ENCODE peak calls at places on chromosome 17, in nine cellular contexts. One of them, this sample, is unnamed.

GRCh38 chr17:15973834-15974233 is 25.7 kb downstream of the ZSWIM7 start:
- DNase-seq in cardiac fibroblast: no peak
- DNase-seq in AG09319: no peak
- DNase-seq in stimulated activated naive CD8-positive, alpha-beta T cell treated with anti-CD3 and anti-CD28 coated beads, Interleukin-15, Interleukin-2, amounts not matched to agents 100 U/mL and 50 U/mL, for 24 hours: no peak
- DNase-seq in NCI-H748 treated with DMSO at 0.1 percent for 48 hours: no peak
- DNase-seq in HAP-1: no peak
- DNase-seq in right lobe of liver: no peak
- DNase-seq in mucosa of gallbladder: no peak
- DNase-seq in kidney epithelial cell: no peak
- DNase-seq in this sample: no peak

GRCh38 chr17:80859004-80859941 is 132.4 kb upstream of the CHMP6 start:
- DNase-seq in cardiac fibroblast: peak; percentile 90
- DNase-seq in AG09319: peak; percentile 89
- DNase-seq in stimulated activated naive CD8-positive, alpha-beta T cell treated with anti-CD3 and anti-CD28 coated beads, Interleukin-15, Interleukin-2, amounts not matched to agents 100 U/mL and 50 U/mL, for 24 hours: no peak
- DNase-seq in NCI-H748 treated with DMSO at 0.1 percent for 48 hours: no peak
- DNase-seq in HAP-1: peak; percentile 25
- DNase-seq in right lobe of liver: peak; percentile 55
- DNase-seq in mucosa of gallbladder: peak; percentile 39
- DNase-seq in kidney epithelial cell: no peak
- DNase-seq in this sample: no peak

GRCh38 chr17:31811021-31811565 is 48.0 kb downstream of the COPRS start:
- DNase-seq in cardiac fibroblast: no peak
- DNase-seq in AG09319: no peak
- DNase-seq in stimulated activated naive CD8-positive, alpha-beta T cell treated with anti-CD3 and anti-CD28 coated beads, Interleukin-15, Interleukin-2, amounts not matched to agents 100 U/mL and 50 U/mL, for 24 hours: no peak
- DNase-seq in NCI-H748 treated with DMSO at 0.1 percent for 48 hours: no peak
- DNase-seq in HAP-1: no peak
- DNase-seq in right lobe of liver: no peak
- DNase-seq in mucosa of gallbladder: no peak
- DNase-seq in kidney epithelial cell: no peak
- DNase-seq in this sample: no peak

GRCh38 chr17:63973930-63974593 is 1.3 kb upstream of the SCN4A start:
- DNase-seq in cardiac fibroblast: no peak
- DNase-seq in AG09319: no peak
- DNase-seq in stimulated activated naive CD8-positive, alpha-beta T cell treated with anti-CD3 and anti-CD28 coated beads, Interleukin-15, Interleukin-2, amounts not matched to agents 100 U/mL and 50 U/mL, for 24 hours: no peak
- DNase-seq in NCI-H748 treated with DMSO at 0.1 percent for 48 hours: no peak
- DNase-seq in HAP-1: no peak
- DNase-seq in right lobe of liver: no peak
- DNase-seq in mucosa of gallbladder: no peak
- DNase-seq in kidney epithelial cell: no peak
- DNase-seq in this sample: no peak

GRCh38 chr17:59174671-59175070 is 19.1 kb downstream of the PRR11 start:
- DNase-seq in cardiac fibroblast: no peak
- DNase-seq in AG09319: no peak
- DNase-seq in stimulated activated naive CD8-positive, alpha-beta T cell treated with anti-CD3 and anti-CD28 coated beads, Interleukin-15, Interleukin-2, amounts not matched to agents 100 U/mL and 50 U/mL, for 24 hours: no peak
- DNase-seq in NCI-H748 treated with DMSO at 0.1 percent for 48 hours: no peak
- DNase-seq in HAP-1: no peak
- DNase-seq in right lobe of liver: no peak
- DNase-seq in mucosa of gallbladder: no peak
- DNase-seq in kidney epithelial cell: no peak
- DNase-seq in this sample: no peak

GRCh38 chr17:7354262-7354781 is 634 bp upstream of the TMEM95 start:
- DNase-seq in cardiac fibroblast: peak; percentile 71
- DNase-seq in AG09319: no peak
- DNase-seq in stimulated activated naive CD8-positive, alpha-beta T cell treated with anti-CD3 and anti-CD28 coated beads, Interleukin-15, Interleukin-2, amounts not matched to agents 100 U/mL and 50 U/mL, for 24 hours: peak; percentile 37
- DNase-seq in NCI-H748 treated with DMSO at 0.1 percent for 48 hours: peak; percentile 69
- DNase-seq in HAP-1: peak; percentile 22
- DNase-seq in right lobe of liver: no peak
- DNase-seq in mucosa of gallbladder: no peak
- DNase-seq in kidney epithelial cell: no peak
- DNase-seq in this sample: no peak

GRCh38 chr17:67400193-67400592 is 23.1 kb downstream of the PITPNC1 start:
- DNase-seq in cardiac fibroblast: no peak
- DNase-seq in AG09319: no peak
- DNase-seq in stimulated activated naive CD8-positive, alpha-beta T cell treated with anti-CD3 and anti-CD28 coated beads, Interleukin-15, Interleukin-2, amounts not matched to agents 100 U/mL and 50 U/mL, for 24 hours: no peak
- DNase-seq in NCI-H748 treated with DMSO at 0.1 percent for 48 hours: no peak
- DNase-seq in HAP-1: no peak
- DNase-seq in right lobe of liver: no peak
- DNase-seq in mucosa of gallbladder: no peak
- DNase-seq in kidney epithelial cell: no peak
- DNase-seq in this sample: peak; percentile 16

GRCh38 chr17:29874931-29875596 is 55.0 kb downstream of the SSH2 start:
- DNase-seq in cardiac fibroblast: no peak
- DNase-seq in AG09319: no peak
- DNase-seq in stimulated activated naive CD8-positive, alpha-beta T cell treated with anti-CD3 and anti-CD28 coated beads, Interleukin-15, Interleukin-2, amounts not matched to agents 100 U/mL and 50 U/mL, for 24 hours: no peak
- DNase-seq in NCI-H748 treated with DMSO at 0.1 percent for 48 hours: no peak
- DNase-seq in HAP-1: no peak
- DNase-seq in right lobe of liver: no peak
- DNase-seq in mucosa of gallbladder: no peak
- DNase-seq in kidney epithelial cell: no peak
- DNase-seq in this sample: no peak

GRCh38 chr17:78879679-78880186 is 23.3 kb downstream of the CEP295NL start:
- DNase-seq in cardiac fibroblast: peak; percentile 97
- DNase-seq in AG09319: peak; percentile 87
- DNase-seq in stimulated activated naive CD8-positive, alpha-beta T cell treated with anti-CD3 and anti-CD28 coated beads, Interleukin-15, Interleukin-2, amounts not matched to agents 100 U/mL and 50 U/mL, for 24 hours: peak; percentile 49
- DNase-seq in NCI-H748 treated with DMSO at 0.1 percent for 48 hours: no peak
- DNase-seq in HAP-1: no peak
- DNase-seq in right lobe of liver: peak; percentile 68
- DNase-seq in mucosa of gallbladder: peak; percentile 67
- DNase-seq in kidney epithelial cell: peak; percentile 53
- DNase-seq in this sample: peak; percentile 70

GRCh38 chr17:40612510-40613244 is 34.9 kb downstream of the SMARCE1 start:
- DNase-seq in cardiac fibroblast: no peak
- DNase-seq in AG09319: no peak
- DNase-seq in stimulated activated naive CD8-positive, alpha-beta T cell treated with anti-CD3 and anti-CD28 coated beads, Interleukin-15, Interleukin-2, amounts not matched to agents 100 U/mL and 50 U/mL, for 24 hours: peak; percentile 57
- DNase-seq in NCI-H748 treated with DMSO at 0.1 percent for 48 hours: no peak
- DNase-seq in HAP-1: no peak
- DNase-seq in right lobe of liver: no peak
- DNase-seq in mucosa of gallbladder: no peak
- DNase-seq in kidney epithelial cell: no peak
- DNase-seq in this sample: no peak

GRCh38 chr17:80428363-80428762 is 13.4 kb downstream of the ENDOV start:
- DNase-seq in cardiac fibroblast: no peak
- DNase-seq in AG09319: no peak
- DNase-seq in stimulated activated naive CD8-positive, alpha-beta T cell treated with anti-CD3 and anti-CD28 coated beads, Interleukin-15, Interleukin-2, amounts not matched to agents 100 U/mL and 50 U/mL, for 24 hours: no peak
- DNase-seq in NCI-H748 treated with DMSO at 0.1 percent for 48 hours: no peak
- DNase-seq in HAP-1: no peak
- DNase-seq in right lobe of liver: peak; percentile 13
- DNase-seq in mucosa of gallbladder: no peak
- DNase-seq in kidney epithelial cell: no peak
- DNase-seq in this sample: no peak

GRCh38 chr17:42459256-42459982 is 741 bp downstream of the ATP6V0A1 start:
- DNase-seq in cardiac fibroblast: peak; percentile 77
- DNase-seq in AG09319: no peak
- DNase-seq in stimulated activated naive CD8-positive, alpha-beta T cell treated with anti-CD3 and anti-CD28 coated beads, Interleukin-15, Interleukin-2, amounts not matched to agents 100 U/mL and 50 U/mL, for 24 hours: peak; percentile 46
- DNase-seq in NCI-H748 treated with DMSO at 0.1 percent for 48 hours: peak; percentile 54
- DNase-seq in HAP-1: peak; percentile 64
- DNase-seq in right lobe of liver: peak; percentile 60
- DNase-seq in mucosa of gallbladder: peak; percentile 36
- DNase-seq in kidney epithelial cell: no peak
- DNase-seq in this sample: no peak

GRCh38 chr17:14604920-14605599 is 304.2 kb downstream of the HS3ST3B1 start:
- DNase-seq in cardiac fibroblast: no peak
- DNase-seq in AG09319: no peak
- DNase-seq in stimulated activated naive CD8-positive, alpha-beta T cell treated with anti-CD3 and anti-CD28 coated beads, Interleukin-15, Interleukin-2, amounts not matched to agents 100 U/mL and 50 U/mL, for 24 hours: no peak
- DNase-seq in NCI-H748 treated with DMSO at 0.1 percent for 48 hours: no peak
- DNase-seq in HAP-1: no peak
- DNase-seq in right lobe of liver: peak; percentile 20
- DNase-seq in mucosa of gallbladder: peak; percentile 38
- DNase-seq in kidney epithelial cell: no peak
- DNase-seq in this sample: peak; percentile 16

GRCh38 chr17:17417718-17418151 is 59.1 kb upstream of the MED9 start:
- DNase-seq in cardiac fibroblast: no peak
- DNase-seq in AG09319: no peak
- DNase-seq in stimulated activated naive CD8-positive, alpha-beta T cell treated with anti-CD3 and anti-CD28 coated beads, Interleukin-15, Interleukin-2, amounts not matched to agents 100 U/mL and 50 U/mL, for 24 hours: no peak
- DNase-seq in NCI-H748 treated with DMSO at 0.1 percent for 48 hours: no peak
- DNase-seq in HAP-1: no peak
- DNase-seq in right lobe of liver: no peak
- DNase-seq in mucosa of gallbladder: no peak
- DNase-seq in kidney epithelial cell: no peak
- DNase-seq in this sample: no peak

GRCh38 chr17:67435122-67435521 is 58.0 kb downstream of the PITPNC1 start:
- DNase-seq in cardiac fibroblast: peak; percentile 49
- DNase-seq in AG09319: no peak
- DNase-seq in stimulated activated naive CD8-positive, alpha-beta T cell treated with anti-CD3 and anti-CD28 coated beads, Interleukin-15, Interleukin-2, amounts not matched to agents 100 U/mL and 50 U/mL, for 24 hours: peak; percentile 49
- DNase-seq in NCI-H748 treated with DMSO at 0.1 percent for 48 hours: no peak
- DNase-seq in HAP-1: no peak
- DNase-seq in right lobe of liver: no peak
- DNase-seq in mucosa of gallbladder: peak; percentile 45
- DNase-seq in kidney epithelial cell: no peak
- DNase-seq in this sample: peak; percentile 17

GRCh38 chr17:19978206-19978802 is 676 bp upstream of the AKAP10 start:
- DNase-seq in cardiac fibroblast: peak; percentile 11
- DNase-seq in AG09319: no peak
- DNase-seq in stimulated activated naive CD8-positive, alpha-beta T cell treated with anti-CD3 and anti-CD28 coated beads, Interleukin-15, Interleukin-2, amounts not matched to agents 100 U/mL and 50 U/mL, for 24 hours: peak; percentile 38
- DNase-seq in NCI-H748 treated with DMSO at 0.1 percent for 48 hours: no peak
- DNase-seq in HAP-1: no peak
- DNase-seq in right lobe of liver: no peak
- DNase-seq in mucosa of gallbladder: no peak
- DNase-seq in kidney epithelial cell: no peak
- DNase-seq in this sample: peak; percentile 31

GRCh38 chr17:81365148-81365600 is 30.1 kb upstream of the BAHCC1 start:
- DNase-seq in cardiac fibroblast: peak; percentile 69
- DNase-seq in AG09319: no peak
- DNase-seq in stimulated activated naive CD8-positive, alpha-beta T cell treated with anti-CD3 and anti-CD28 coated beads, Interleukin-15, Interleukin-2, amounts not matched to agents 100 U/mL and 50 U/mL, for 24 hours: no peak
- DNase-seq in NCI-H748 treated with DMSO at 0.1 percent for 48 hours: no peak
- DNase-seq in HAP-1: no peak
- DNase-seq in right lobe of liver: no peak
- DNase-seq in mucosa of gallbladder: peak; percentile 76
- DNase-seq in kidney epithelial cell: no peak
- DNase-seq in this sample: no peak

GRCh38 chr17:80577876-80578275 is 33.2 kb downstream of the RPTOR start:
- DNase-seq in cardiac fibroblast: no peak
- DNase-seq in AG09319: no peak
- DNase-seq in stimulated activated naive CD8-positive, alpha-beta T cell treated with anti-CD3 and anti-CD28 coated beads, Interleukin-15, Interleukin-2, amounts not matched to agents 100 U/mL and 50 U/mL, for 24 hours: no peak
- DNase-seq in NCI-H748 treated with DMSO at 0.1 percent for 48 hours: no peak
- DNase-seq in HAP-1: no peak
- DNase-seq in right lobe of liver: no peak
- DNase-seq in mucosa of gallbladder: no peak
- DNase-seq in kidney epithelial cell: no peak
- DNase-seq in this sample: no peak

GRCh38 chr17:46979023-46979870 is at the start of gene RPRML:
- DNase-seq in cardiac fibroblast: no peak
- DNase-seq in AG09319: no peak
- DNase-seq in stimulated activated naive CD8-positive, alpha-beta T cell treated with anti-CD3 and anti-CD28 coated beads, Interleukin-15, Interleukin-2, amounts not matched to agents 100 U/mL and 50 U/mL, for 24 hours: peak; percentile 55
- DNase-seq in NCI-H748 treated with DMSO at 0.1 percent for 48 hours: peak; percentile 47
- DNase-seq in HAP-1: peak; percentile 75
- DNase-seq in right lobe of liver: peak; percentile 38
- DNase-seq in mucosa of gallbladder: no peak
- DNase-seq in kidney epithelial cell: no peak
- DNase-seq in this sample: peak; percentile 50

GRCh38 chr17:58631523-58632323 is 60.1 kb downstream of the TEX14 start:
- DNase-seq in cardiac fibroblast: peak; percentile 99
- DNase-seq in AG09319: peak; percentile 82
- DNase-seq in stimulated activated naive CD8-positive, alpha-beta T cell treated with anti-CD3 and anti-CD28 coated beads, Interleukin-15, Interleukin-2, amounts not matched to agents 100 U/mL and 50 U/mL, for 24 hours: peak; percentile 93
- DNase-seq in NCI-H748 treated with DMSO at 0.1 percent for 48 hours: peak; percentile 95
- DNase-seq in HAP-1: peak; percentile 96
- DNase-seq in right lobe of liver: peak; percentile 93
- DNase-seq in mucosa of gallbladder: peak; percentile 96
- DNase-seq in kidney epithelial cell: peak; percentile 96
- DNase-seq in this sample: no peak

GRCh38 chr17:726331-726919 is 6.0 kb upstream of the TLCD3A start:
- DNase-seq in cardiac fibroblast: no peak
- DNase-seq in AG09319: no peak
- DNase-seq in stimulated activated naive CD8-positive, alpha-beta T cell treated with anti-CD3 and anti-CD28 coated beads, Interleukin-15, Interleukin-2, amounts not matched to agents 100 U/mL and 50 U/mL, for 24 hours: no peak
- DNase-seq in NCI-H748 treated with DMSO at 0.1 percent for 48 hours: no peak
- DNase-seq in HAP-1: no peak
- DNase-seq in right lobe of liver: no peak
- DNase-seq in mucosa of gallbladder: no peak
- DNase-seq in kidney epithelial cell: no peak
- DNase-seq in this sample: no peak

GRCh38 chr17:82864721-82865240 is 25.0 kb upstream of the ZNF750 start:
- DNase-seq in cardiac fibroblast: no peak
- DNase-seq in AG09319: no peak
- DNase-seq in stimulated activated naive CD8-positive, alpha-beta T cell treated with anti-CD3 and anti-CD28 coated beads, Interleukin-15, Interleukin-2, amounts not matched to agents 100 U/mL and 50 U/mL, for 24 hours: no peak
- DNase-seq in NCI-H748 treated with DMSO at 0.1 percent for 48 hours: no peak
- DNase-seq in HAP-1: no peak
- DNase-seq in right lobe of liver: no peak
- DNase-seq in mucosa of gallbladder: no peak
- DNase-seq in kidney epithelial cell: no peak
- DNase-seq in this sample: peak; percentile 86

This sample was measured in DND-41.